ENCODE peak calls at places on chromosome 17, in nine cellular contexts. One of them, this sample, is unnamed.

GRCh38 chr17:7178973-7179316 is 225 bp downstream of the ASGR1 start:
- DNase-seq in fibroblast of villous mesenchyme: no peak
- DNase-seq in GM23248: no peak
- DNase-seq in glomerular endothelial cell: no peak
- DNase-seq in progenitor cell of endocrine pancreas: no peak
- DNase-seq in NCI-H1105: no peak
- DNase-seq in Karpas-422: no peak
- DNase-seq in heart right ventricle: no peak
- DNase-seq in testis: no peak
- DNase-seq in this sample: no peak

GRCh38 chr17:44769647-44770084 is 10.9 kb downstream of the ADAM11 start:
- DNase-seq in glomerular endothelial cell: no peak
- DNase-seq in GM23248: no peak
- DNase-seq in Karpas-422: no peak
- DNase-seq in testis: no peak
- DNase-seq in NCI-H1105: no peak
- DNase-seq in fibroblast of villous mesenchyme: no peak
- DNase-seq in heart right ventricle: no peak
- DNase-seq in progenitor cell of endocrine pancreas: no peak
- DNase-seq in this sample: no peak

GRCh38 chr17:76080934-76081287 is 1.9 kb downstream of the ZACN start:
- DNase-seq in heart right ventricle: no peak
- DNase-seq in progenitor cell of endocrine pancreas: no peak
- DNase-seq in fibroblast of villous mesenchyme: no peak
- DNase-seq in testis: no peak
- DNase-seq in NCI-H1105: no peak
- DNase-seq in Karpas-422: no peak
- DNase-seq in glomerular endothelial cell: no peak
- DNase-seq in GM23248: no peak
- DNase-seq in this sample: no peak

GRCh38 chr17:44601574-44602372 is 44.5 kb downstream of the FZD2 start:
- DNase-seq in fibroblast of villous mesenchyme: no peak
- DNase-seq in Karpas-422: no peak
- DNase-seq in heart right ventricle: no peak
- DNase-seq in glomerular endothelial cell: no peak
- DNase-seq in GM23248: peak; percentile 47
- DNase-seq in progenitor cell of endocrine pancreas: no peak
- DNase-seq in NCI-H1105: no peak
- DNase-seq in testis: no peak
- DNase-seq in this sample: no peak

GRCh38 chr17:14775761-14776492 is 475.0 kb downstream of the HS3ST3B1 start:
- DNase-seq in Karpas-422: no peak
- DNase-seq in progenitor cell of endocrine pancreas: no peak
- DNase-seq in fibroblast of villous mesenchyme: no peak
- DNase-seq in heart right ventricle: no peak
- DNase-seq in testis: no peak
- DNase-seq in glomerular endothelial cell: no peak
- DNase-seq in GM23248: peak; percentile 21
- DNase-seq in NCI-H1105: no peak
- DNase-seq in this sample: no peak

GRCh38 chr17:79923974-79924638 is 84.9 kb upstream of the CBX4 start:
- DNase-seq in heart right ventricle: no peak
- DNase-seq in GM23248: peak; percentile 43
- DNase-seq in NCI-H1105: no peak
- DNase-seq in Karpas-422: peak; percentile 86
- DNase-seq in glomerular endothelial cell: no peak
- DNase-seq in testis: peak; percentile 87
- DNase-seq in progenitor cell of endocrine pancreas: peak; percentile 60
- DNase-seq in fibroblast of villous mesenchyme: peak; percentile 47
- DNase-seq in this sample: peak; percentile 73

GRCh38 chr17:65418622-65419021 is 142.8 kb downstream of the AXIN2 start:
- DNase-seq in GM23248: no peak
- DNase-seq in glomerular endothelial cell: no peak
- DNase-seq in testis: no peak
- DNase-seq in fibroblast of villous mesenchyme: no peak
- DNase-seq in heart right ventricle: peak; percentile 9
- DNase-seq in NCI-H1105: no peak
- DNase-seq in progenitor cell of endocrine pancreas: no peak
- DNase-seq in Karpas-422: no peak
- DNase-seq in this sample: no peak

GRCh38 chr17:39704821-39705551 is 5.1 kb downstream of the ERBB2 start:
- DNase-seq in progenitor cell of endocrine pancreas: no peak
- DNase-seq in glomerular endothelial cell: no peak
- DNase-seq in fibroblast of villous mesenchyme: peak; percentile 48
- DNase-seq in GM23248: peak; percentile 51
- DNase-seq in NCI-H1105: no peak
- DNase-seq in heart right ventricle: no peak
- DNase-seq in testis: no peak
- DNase-seq in Karpas-422: no peak
- DNase-seq in this sample: no peak

GRCh38 chr17:57871155-57871554 is 21.3 kb upstream of the MRPS23 start:
- DNase-seq in fibroblast of villous mesenchyme: no peak
- DNase-seq in NCI-H1105: no peak
- DNase-seq in Karpas-422: no peak
- DNase-seq in glomerular endothelial cell: no peak
- DNase-seq in progenitor cell of endocrine pancreas: no peak
- DNase-seq in GM23248: no peak
- DNase-seq in heart right ventricle: no peak
- DNase-seq in testis: no peak
- DNase-seq in this sample: no peak

GRCh38 chr17:7355053-7355452 is at the start of gene TMEM95:
- DNase-seq in heart right ventricle: peak; percentile 65
- DNase-seq in fibroblast of villous mesenchyme: no peak
- DNase-seq in NCI-H1105: no peak
- DNase-seq in progenitor cell of endocrine pancreas: no peak
- DNase-seq in glomerular endothelial cell: no peak
- DNase-seq in Karpas-422: peak; percentile 54
- DNase-seq in GM23248: peak; percentile 54
- DNase-seq in testis: peak; percentile 76
- DNase-seq in this sample: no peak

GRCh38 chr17:78745407-78746088 is 36.5 kb downstream of the CYTH1 start:
- DNase-seq in glomerular endothelial cell: no peak
- DNase-seq in progenitor cell of endocrine pancreas: no peak
- DNase-seq in heart right ventricle: peak; percentile 54
- DNase-seq in fibroblast of villous mesenchyme: peak; percentile 52
- DNase-seq in Karpas-422: peak; percentile 69
- DNase-seq in testis: no peak
- DNase-seq in GM23248: peak; percentile 67
- DNase-seq in NCI-H1105: no peak
- DNase-seq in this sample: peak; percentile 33

GRCh38 chr17:74736423-74737298 is at the start of gene RAB37:
- DNase-seq in glomerular endothelial cell: no peak
- DNase-seq in GM23248: peak; percentile 40
- DNase-seq in Karpas-422: peak; percentile 79
- DNase-seq in progenitor cell of endocrine pancreas: peak; percentile 56
- DNase-seq in fibroblast of villous mesenchyme: no peak
- DNase-seq in testis: no peak
- DNase-seq in heart right ventricle: no peak
- DNase-seq in NCI-H1105: no peak
- DNase-seq in this sample: no peak

GRCh38 chr17:35245196-35245486 is 2.3 kb downstream of the SLFN5 start:
- DNase-seq in glomerular endothelial cell: no peak
- DNase-seq in fibroblast of villous mesenchyme: peak; percentile 82
- DNase-seq in heart right ventricle: no peak
- DNase-seq in Karpas-422: no peak
- DNase-seq in GM23248: peak; percentile 95
- DNase-seq in NCI-H1105: no peak
- DNase-seq in progenitor cell of endocrine pancreas: no peak
- DNase-seq in testis: no peak
- DNase-seq in this sample: no peak

GRCh38 chr17:5011928-5012327 is 14.2 kb downstream of the KIF1C start:
- DNase-seq in glomerular endothelial cell: no peak
- DNase-seq in GM23248: peak; percentile 87
- DNase-seq in testis: no peak
- DNase-seq in NCI-H1105: no peak
- DNase-seq in progenitor cell of endocrine pancreas: no peak
- DNase-seq in Karpas-422: no peak
- DNase-seq in heart right ventricle: no peak
- DNase-seq in fibroblast of villous mesenchyme: no peak
- DNase-seq in this sample: no peak